ENCODE peak calls at places on chromosomes 5 and 9, in four cellular contexts. W, O, M and Q are unnamed samples.

GRCh38 chr5:134490255-134490924 is 35.1 kb upstream of the JADE2 start:
- DNase-seq in W (no peak), M (no peak), O (no peak), Q (no peak)

GRCh38 chr9:114587345-114588149 is at the start of gene ATP6V1G1:
- DNase-seq in O (peak), M (peak), W (peak), Q (peak)

GRCh38 chr5:157870837-157871834 is 12.2 kb upstream of the CLINT1 start:
- DNase-seq in O (no peak), W (peak), M (peak), Q (no peak)

GRCh38 chr5:103582364-103582763 is 19.8 kb upstream of the NUDT12 start:
- DNase-seq in M (peak), W (peak), O (peak), Q (no peak)

GRCh38 chr5:92543246-92543645 is 1037.8 kb downstream of the NR2F1-AS1 start:
- DNase-seq in W (no peak), O (no peak), M (peak), Q (no peak)

GRCh38 chr9:115278241-115279035 is 160.5 kb upstream of the TNC start:
- DNase-seq in W (no peak), O (peak), M (no peak), Q (no peak)

GRCh38 chr5:90690317-90690716 is 131.7 kb downstream of the ADGRV1 start:
- DNase-seq in W (no peak), O (no peak), M (no peak), Q (no peak)

GRCh38 chr9:35756743-35757526 is 2.9 kb upstream of the MSMP start:
- DNase-seq in O (peak), M (peak), W (peak), Q (peak)

GRCh38 chr5:169956756-169957155 is 23.5 kb downstream of the INSYN2B start:
- DNase-seq in W (peak), M (peak), O (no peak), Q (no peak)

GRCh38 chr9:135098400-135099105 is 11.1 kb downstream of the OLFM1 start:
- DNase-seq in O (no peak), M (peak), W (no peak), Q (no peak)

GRCh38 chr9:114662081-114662989 is 4.7 kb upstream of the TEX53 start:
- DNase-seq in O (peak), M (peak), W (peak), Q (peak)

GRCh38 chr5:76085286-76085579 is 2.0 kb downstream of the SV2C start:
- DNase-seq in M (no peak), W (no peak), O (no peak), Q (no peak)

GRCh38 chr9:63817622-63818518 is 1467.1 kb downstream of the FOXD4L5 start:
- DNase-seq in W (peak), M (peak), O (peak), Q (peak)

GRCh38 chr5:56876325-56876724 is 33.1 kb upstream of the SETD9 start:
- DNase-seq in M (peak), W (no peak), O (no peak), Q (no peak)

GRCh38 chr9:123359546-123359945 is 3.5 kb downstream of the CRB2 start:
- DNase-seq in M (no peak), O (no peak), W (no peak), Q (peak)

GRCh38 chr5:67215592-67216471 is 19.2 kb upstream of the CD180 start:
- DNase-seq in M (peak), W (peak), O (peak), Q (peak)

GRCh38 chr9:85156652-85157051 is 487.1 kb downstream of the NTRK2 start:
- DNase-seq in M (no peak), O (no peak), W (no peak), Q (no peak)

GRCh38 chr5:54895816-54896341 is 89.5 kb downstream of the ESM1 start:
- DNase-seq in W (peak), O (no peak), M (peak), Q (no peak)
- TF ChIP-seq CTCF in W (peak), O (no peak), M (peak), Q (no peak)

GRCh38 chr5:87732875-87733768 is 320.4 kb upstream of the CCNH start:
- DNase-seq in O (no peak), W (no peak), M (no peak), Q (no peak)
- TF ChIP-seq CTCF in O (no peak), W (no peak), M (no peak), Q (no peak)

GRCh38 chr9:95044731-95045508 is 272.6 kb downstream of the FANCC start:
- DNase-seq in M (peak), W (peak), O (no peak), Q (peak)
- TF ChIP-seq CTCF in M (no peak), W (peak), O (no peak), Q (peak)

GRCh38 chr5:151520294-151520693 is 70.8 kb downstream of the FAT2 start:
- DNase-seq in W (no peak), O (no peak), M (peak), Q (no peak)
- TF ChIP-seq CTCF in W (peak), O (no peak), M (no peak), Q (no peak)

DNA sequence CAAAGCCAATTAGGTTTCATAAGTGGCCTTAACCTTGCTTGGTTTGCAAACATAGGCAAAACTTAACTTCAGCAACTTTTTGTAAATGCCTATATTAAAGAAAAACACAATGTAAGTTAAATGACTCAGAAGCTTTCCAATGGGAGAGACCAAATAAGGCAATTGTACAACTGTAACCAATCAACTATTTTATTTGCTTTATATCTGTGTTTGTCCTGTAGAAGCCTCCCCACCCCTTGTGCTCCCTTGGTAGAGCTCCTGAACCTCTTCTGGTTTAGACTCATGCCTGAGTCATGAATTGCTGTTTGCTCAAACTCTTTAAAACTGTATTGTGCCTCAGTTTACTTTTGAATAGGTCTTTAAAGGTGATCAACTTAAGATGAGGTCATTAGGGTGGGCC is 3.0 kb upstream of the C1QTNF3 start:
- DNase-seq in O (no peak), W (no peak), M (peak), Q (no peak)
- TF ChIP-seq CTCF in O (no peak), W (no peak), M (no peak), Q (no peak)

GRCh38 chr9:71975833-71976232 is 64.4 kb downstream of the C9orf85 start:
- DNase-seq in O (no peak), W (no peak), M (no peak), Q (no peak)

GRCh38 chr9:71981944-71982343 is 70.5 kb downstream of the C9orf85 start:
- DNase-seq in W (no peak), O (no peak), M (no peak), Q (no peak)

GRCh38 chr9:71984388-71985069 is 73.1 kb downstream of the C9orf85 start:
- DNase-seq in W (no peak), O (no peak), M (peak), Q (peak)

GRCh38 chr9:71977003-71977402 is 65.6 kb downstream of the C9orf85 start:
- DNase-seq in W (no peak), M (no peak), O (no peak), Q (no peak)

DNA sequence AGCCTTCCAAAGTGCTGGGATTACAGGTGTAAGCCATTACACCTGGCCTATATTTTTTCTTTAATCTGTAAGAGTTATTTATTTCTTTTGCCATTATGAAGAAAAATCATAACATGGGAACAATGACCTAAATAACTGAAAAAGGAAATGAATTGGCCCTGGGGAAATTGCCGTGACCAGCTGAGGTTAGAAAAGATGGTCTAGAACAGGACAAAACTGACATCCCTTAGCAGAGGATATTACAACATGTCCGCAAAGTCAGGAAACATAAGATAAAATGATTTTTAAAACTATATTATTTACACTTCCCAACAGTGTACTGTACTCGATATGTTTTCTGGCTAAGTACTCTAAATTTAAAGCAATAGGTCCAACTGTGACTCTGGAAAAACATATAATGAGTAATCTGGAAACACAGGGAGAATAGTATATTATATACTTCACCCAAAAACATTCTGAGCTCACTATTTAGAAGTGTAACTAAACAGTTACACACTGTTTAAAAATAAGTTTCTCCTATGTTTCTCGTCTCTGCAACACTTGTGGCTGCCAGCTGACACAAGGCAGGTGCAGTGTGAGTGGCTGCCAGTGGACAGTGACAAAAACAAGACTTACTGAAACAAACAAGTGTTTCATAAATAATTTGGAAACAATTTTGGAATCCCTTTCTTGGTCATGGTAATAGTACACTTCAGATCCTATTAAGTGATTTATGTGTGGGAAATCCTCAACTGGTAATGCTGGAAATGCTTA is 69.0 kb downstream of the C9orf85 start:
- DNase-seq in O (no peak), W (no peak), M (no peak), Q (no peak)
- TF ChIP-seq CTCF in O (no peak), W (no peak), M (no peak), Q (no peak)

GRCh38 chr9:17739022-17739421 is 160.2 kb downstream of the SH3GL2 start:
- DNase-seq in W (no peak), O (no peak), M (no peak), Q (no peak)
- TF ChIP-seq CTCF in W (no peak), O (no peak), M (no peak), Q (no peak)

GRCh38 chr5:107469064-107469463 is 201.7 kb downstream of the EFNA5 start:
- DNase-seq in O (no peak), M (no peak), W (no peak), Q (no peak)
- TF ChIP-seq CTCF in O (no peak), M (no peak), W (no peak), Q (no peak)

GRCh38 chr9:82531795-82532194 is 531.1 kb downstream of the RASEF start:
- DNase-seq in M (no peak), W (no peak), O (no peak), Q (no peak)

GRCh38 chr9:82526629-82527028 is 536.3 kb downstream of the RASEF start:
- DNase-seq in W (no peak), O (no peak), M (peak), Q (no peak)

GRCh38 chr9:82535432-82535998 is 527.4 kb downstream of the RASEF start:
- DNase-seq in M (no peak), W (no peak), O (no peak), Q (no peak)

DNA sequence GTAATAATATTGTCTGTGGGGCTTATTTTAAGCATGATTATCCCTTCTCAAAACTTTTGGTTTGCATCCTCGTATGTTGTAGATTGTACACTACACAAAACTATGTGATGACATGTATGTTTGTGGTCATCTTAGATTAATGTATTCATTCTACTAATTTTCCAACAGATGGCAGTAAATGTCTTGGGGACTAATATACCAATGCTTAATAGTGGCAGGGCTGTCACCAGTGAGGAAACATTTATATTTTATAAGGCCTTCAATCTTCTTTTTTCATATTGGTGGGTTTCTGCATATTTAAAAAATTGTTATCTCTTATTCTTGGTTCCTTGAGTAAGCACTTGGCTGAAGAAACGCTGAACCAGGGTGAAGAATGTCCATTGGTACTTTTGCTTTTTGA is 530.4 kb downstream of the RASEF start:
- DNase-seq in O (no peak), M (no peak), W (no peak), Q (no peak)
- TF ChIP-seq CTCF in O (no peak), M (no peak), W (peak), Q (no peak)